ENCODE peak calls at places on chromosomes 6 and 20, in seven cellular contexts. X is HepG2, S is prostate gland, N is K562, L is stomach, P is transverse colon, K is sigmoid colon. V is an unnamed sample.
A peak's percentile ranks its signal among the peaks of the same experiment; 100 is the strongest.

GRCh38 chr6:109073344-109074235 is 21.1 kb downstream of the SESN1 start:
- DNase-seq in X (peak; percentile 67), S (peak; percentile 54), N (peak; percentile 77), L (no peak), P (no peak), K (no peak), V (no peak)

GRCh38 chr20:40286991-40287531 is 402.0 kb downstream of the MAFB start:
- DNase-seq in X (no peak), S (peak; percentile 96), N (no peak), L (peak; percentile 70), P (peak; percentile 70), K (peak; percentile 89), V (no peak)

GRCh38 chr6:150037526-150038201 is 12.3 kb upstream of the RAET1L start:
- DNase-seq in X (no peak), S (no peak), N (no peak), L (no peak), P (no peak), K (no peak), V (no peak)

GRCh38 chr6:92160226-92160625 is 1259.1 kb downstream of the EPHA7 start:
- DNase-seq in X (no peak), S (no peak), N (no peak), L (no peak), P (no peak), K (no peak), V (no peak)

GRCh38 chr6:40328376-40328987 is 258.7 kb downstream of the LRFN2 start:
- DNase-seq in X (no peak), S (peak; percentile 55), N (peak; percentile 15), L (peak; percentile 78), P (peak; percentile 51), K (no peak), V (no peak)

GRCh38 chr6:88712243-88712936 is 251.0 kb downstream of the RNGTT start:
- DNase-seq in X (peak; percentile 3), S (no peak), N (no peak), L (no peak), P (no peak), K (no peak), V (no peak)

GRCh38 chr6:41733707-41734665 is 1.4 kb downstream of the TFEB start:
- DNase-seq in X (peak; percentile 76), S (peak; percentile 77), N (peak; percentile 65), L (peak; percentile 77), P (peak; percentile 82), K (peak; percentile 89), V (no peak)

GRCh38 chr6:12555267-12555666 is 161.3 kb upstream of the PHACTR1 start:
- DNase-seq in X (no peak), S (no peak), N (no peak), L (no peak), P (no peak), K (no peak), V (no peak)

GRCh38 chr6:3794092-3794491 is 42.6 kb upstream of the PXDC1 start:
- DNase-seq in X (no peak), S (no peak), N (no peak), L (no peak), P (no peak), K (no peak), V (no peak)

GRCh38 chr20:44810391-44811149 is at the start of gene RIMS4:
- DNase-seq in X (no peak), S (no peak), N (no peak), L (no peak), P (no peak), K (no peak), V (no peak)

GRCh38 chr20:43691928-43692524 is 25.1 kb downstream of the MYBL2 start:
- DNase-seq in X (peak; percentile 72), S (no peak), N (peak; percentile 79), L (peak; percentile 58), P (peak; percentile 79), K (no peak), V (no peak)

GRCh38 chr6:158978752-158979151 is 21.2 kb downstream of the RSPH3 start:
- DNase-seq in X (no peak), S (no peak), N (no peak), L (no peak), P (no peak), K (no peak), V (no peak)

GRCh38 chr20:48717095-48717958 is 110.5 kb downstream of the PREX1 start:
- DNase-seq in X (no peak), S (no peak), N (no peak), L (no peak), P (no peak), K (no peak), V (no peak)

GRCh38 chr20:48717959-48718223 is 109.9 kb downstream of the PREX1 start:
- DNase-seq in X (no peak), S (no peak), N (no peak), L (no peak), P (no peak), K (no peak), V (no peak)

GRCh38 chr20:48714764-48715163 is 113.0 kb downstream of the PREX1 start:
- DNase-seq in X (no peak), S (no peak), N (no peak), L (no peak), P (no peak), K (no peak), V (no peak)

GRCh38 chr20:48716541-48716940 is 111.3 kb downstream of the PREX1 start:
- DNase-seq in X (no peak), S (no peak), N (no peak), L (no peak), P (no peak), K (no peak), V (no peak)

DNA sequence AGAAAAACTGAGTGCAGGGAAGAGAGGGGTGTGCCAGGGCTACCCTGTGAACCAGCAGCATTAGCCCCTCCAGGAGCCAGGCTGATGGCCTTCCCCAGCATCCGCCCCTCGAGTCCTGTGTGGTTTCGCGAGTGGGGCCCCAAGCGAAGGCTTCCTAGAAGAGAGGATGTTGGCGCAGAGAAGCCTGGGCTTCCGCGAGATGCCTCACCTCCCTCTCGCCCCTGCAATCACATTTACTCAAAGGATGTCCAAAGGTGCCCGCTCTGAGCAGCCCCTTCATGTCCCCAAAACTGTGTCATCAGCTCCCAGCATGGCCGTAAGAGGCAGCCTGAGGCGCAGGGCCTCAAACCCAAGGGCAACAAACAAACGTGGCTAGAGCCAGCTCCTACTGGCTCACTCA is 111.7 kb downstream of the PREX1 start:
- DNase-seq in X (no peak), S (no peak), N (no peak), L (no peak), P (peak; percentile 32), K (no peak), V (no peak)
- TF ChIP-seq POLR2AphosphoS5 in X (no peak), S (no peak), N (no peak), L (no peak), P (no peak), K (no peak), V (no peak)

DNA sequence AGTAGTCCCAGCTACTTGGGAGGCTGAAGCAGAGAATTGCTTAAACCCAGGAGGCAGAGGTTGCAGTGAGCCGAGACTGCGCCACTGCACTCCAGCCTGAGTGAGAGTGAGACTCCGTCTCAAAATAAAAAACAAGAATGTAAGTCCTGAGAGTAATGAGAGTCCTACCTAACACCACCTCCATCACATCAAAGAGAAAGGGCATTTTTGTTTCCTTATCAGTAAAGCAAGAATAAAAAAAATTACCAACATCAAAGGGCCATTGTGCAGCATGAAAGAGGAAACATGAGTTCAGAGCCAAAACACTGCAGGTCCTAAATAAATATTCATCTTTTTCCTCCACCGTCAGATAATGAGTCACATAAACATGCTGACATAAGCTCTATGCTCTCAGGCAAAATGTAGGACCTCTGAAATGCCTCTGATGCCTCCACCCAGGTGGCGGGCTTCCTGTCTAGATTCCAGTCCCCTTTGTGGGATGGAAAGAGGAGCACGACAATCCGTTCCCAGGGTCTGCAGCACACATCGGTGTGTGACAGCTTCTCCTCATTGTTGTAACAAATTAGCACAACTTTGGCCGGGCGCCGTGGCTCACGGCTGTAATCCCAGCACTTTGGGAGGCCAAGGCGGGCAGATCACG is 7.2 kb downstream of the ATP9A start:
- DNase-seq in X (peak; percentile 100), S (no peak), N (no peak), L (no peak), P (no peak), K (no peak), V (no peak)
- TF ChIP-seq POLR2AphosphoS5 in X (no peak), S (peak; percentile 55), N (no peak), L (peak; percentile 34), P (no peak), K (no peak), V (no peak)

GRCh38 chr6:33071579-33071978 is 1.9 kb downstream of the HLA-DPA1 start:
- DNase-seq in X (no peak), S (no peak), N (no peak), L (no peak), P (no peak), K (no peak), V (peak; percentile 37)

GRCh38 chr6:33066917-33067521 is 6.4 kb downstream of the HLA-DPA1 start:
- DNase-seq in X (no peak), S (no peak), N (no peak), L (no peak), P (no peak), K (no peak), V (peak; percentile 72)

GRCh38 chr6:33072508-33073100 is 845 bp downstream of the HLA-DPA1 start:
- DNase-seq in X (no peak), S (no peak), N (no peak), L (no peak), P (no peak), K (no peak), V (peak; percentile 81)

GRCh38 chr6:33070909-33071308 is 2.5 kb downstream of the HLA-DPA1 start:
- DNase-seq in X (no peak), S (no peak), N (no peak), L (no peak), P (no peak), K (no peak), V (peak; percentile 29)

DNA sequence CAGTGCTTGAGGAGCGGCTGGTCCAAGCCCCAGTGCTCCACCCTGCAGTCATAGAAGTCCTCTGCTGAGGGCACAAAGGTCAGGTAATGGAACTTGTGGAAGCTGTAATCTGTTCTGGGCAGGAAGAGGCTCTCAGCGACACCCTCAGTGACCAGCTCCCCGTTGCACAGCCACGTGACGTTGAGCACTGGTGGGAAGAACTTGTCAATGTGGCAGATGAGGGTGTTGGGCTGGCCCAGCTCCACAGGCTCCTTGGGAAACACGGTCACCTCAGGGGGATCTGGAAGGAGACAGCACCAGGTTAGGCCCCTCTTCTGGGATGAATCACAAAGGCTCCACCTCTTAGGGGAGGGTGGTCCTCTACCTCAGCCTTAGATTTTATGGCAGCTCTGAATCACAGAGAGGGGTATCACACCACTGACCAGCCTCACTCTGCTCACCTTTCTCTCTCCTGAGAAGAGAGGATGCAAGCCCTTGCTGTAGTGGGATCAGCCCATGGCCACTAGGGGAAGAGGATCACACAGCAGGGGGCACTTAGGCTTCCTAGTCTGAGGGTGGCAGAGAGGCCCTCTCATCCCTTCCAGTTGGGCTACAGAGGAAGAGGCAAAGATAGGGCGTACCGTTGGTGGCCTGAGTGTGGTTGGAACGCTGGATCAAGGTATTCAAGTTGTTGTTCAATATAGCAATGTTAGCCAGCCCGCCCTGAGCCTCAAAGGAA is 4.3 kb downstream of the HLA-DPA1 start:
- DNase-seq in X (no peak), S (no peak), N (no peak), L (no peak), P (no peak), K (no peak), V (peak; percentile 78)
- TF ChIP-seq POLR2AphosphoS5 in X (no peak), S (no peak), N (no peak), L (no peak), P (no peak), K (no peak), V (no peak)

DNA sequence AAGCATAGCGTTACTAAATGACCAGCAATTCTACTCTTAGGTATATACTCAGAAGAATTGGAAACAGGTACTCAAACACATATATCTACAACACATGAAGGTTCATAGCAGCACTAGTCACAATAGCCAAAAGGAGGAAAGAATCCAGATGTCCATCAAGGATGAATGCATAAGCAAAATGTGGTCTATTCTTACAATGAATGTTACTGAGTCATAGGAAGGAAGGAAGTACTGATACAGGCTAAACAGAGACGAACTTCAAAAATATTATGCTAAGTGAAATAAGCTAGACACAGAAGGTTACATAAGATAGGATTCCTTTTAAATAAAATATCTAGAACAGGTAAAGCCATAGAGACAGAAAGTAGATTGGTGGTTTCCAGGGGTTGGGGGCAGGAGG is 93.5 kb downstream of the MAP3K7 start:
- DNase-seq in X (no peak), S (no peak), N (no peak), L (no peak), P (no peak), K (no peak), V (no peak)
- TF ChIP-seq POLR2AphosphoS5 in X (no peak), S (no peak), N (no peak), L (no peak), P (no peak), K (no peak), V (no peak)

V was measured in esophagus muscularis mucosa.